ENCODE peak calls at places on chromosomes 7 and 10, in four cellular contexts. M is HTR-8/SVneo; O is CD8-positive, alpha-beta memory T cell; Q is NCI-H1105. A is an unnamed sample.

GRCh38 chr10:84196083-84196482 is 1.7 kb downstream of the CDHR1 start:
- DNase-seq in M (no peak), O (no peak), Q (peak; percentile 58), A (no peak)

GRCh38 chr7:2172311-2173183 is 60.2 kb downstream of the MAD1L1 start:
- DNase-seq in M (peak; percentile 61), O (no peak), Q (peak; percentile 77), A (peak; percentile 32)

GRCh38 chr7:94396044-94396443 is 1.3 kb downstream of the COL1A2 start:
- DNase-seq in Q (no peak), O (no peak), M (no peak), A (no peak)

GRCh38 chr10:89269822-89270483 is 18.4 kb upstream of the LIPA start:
- DNase-seq in Q (no peak), O (no peak), M (no peak), A (no peak)

GRCh38 chr7:40231796-40232195 is 97.0 kb downstream of the SUGCT start:
- DNase-seq in Q (no peak), O (no peak), M (no peak), A (no peak)

GRCh38 chr10:115209133-115209532 is 116.0 kb downstream of the ATRNL1 start:
- DNase-seq in M (no peak), O (no peak), Q (no peak), A (no peak)

GRCh38 chr10:45420453-45421192 is 46.6 kb downstream of the ALOX5 start:
- DNase-seq in M (no peak), Q (peak; percentile 88), O (peak; percentile 50), A (no peak)

GRCh38 chr7:106736508-106737201 is 75.7 kb upstream of the CCDC71L start:
- DNase-seq in O (peak; percentile 41), M (peak; percentile 38), Q (peak; percentile 13), A (peak; percentile 85)

GRCh38 chr10:63197304-63198092 is 64.4 kb downstream of the NRBF2 start:
- DNase-seq in Q (no peak), M (no peak), O (no peak), A (no peak)

A was measured in COLO829.